ENCODE peak calls at places on chromosome 20, in six cellular contexts. K, F, R, V, B and G are unnamed samples.
A peak's percentile ranks its signal among the peaks of the same experiment; 100 is the strongest.

GRCh38 chr20:19396466-19397081 is 184.1 kb downstream of the SLC24A3 start:
- DNase-seq in R (no peak), B (no peak), V (no peak), F (no peak), K (no peak), G (no peak)

GRCh38 chr20:49615401-49616153 is 47.6 kb upstream of the PTGIS start:
- DNase-seq in B (no peak), V (no peak), F (peak; percentile 55), R (peak; percentile 47), K (no peak), G (no peak)

GRCh38 chr20:36301359-36302119 is 4.6 kb upstream of the DLGAP4 start:
- DNase-seq in F (no peak), K (no peak), R (no peak), B (no peak), V (no peak), G (no peak)

GRCh38 chr20:29410805-29411457 is 1846.5 kb upstream of the DEFB115 start:
- DNase-seq in K (peak; percentile 15), B (no peak), F (no peak), R (no peak), V (no peak), G (no peak)

GRCh38 chr20:62060631-62061541 is 4.8 kb downstream of the TAF4 start:
- DNase-seq in F (no peak), B (no peak), R (no peak), K (no peak), V (no peak), G (no peak)

GRCh38 chr20:4073852-4074741 is 58.7 kb upstream of the RNF24 start:
- DNase-seq in V (no peak), K (no peak), R (no peak), B (no peak), F (peak; percentile 31), G (no peak)

GRCh38 chr20:48827880-48828733 is at the start of gene PREX1:
- DNase-seq in R (peak; percentile 90), B (peak; percentile 91), F (peak; percentile 63), K (peak; percentile 99), V (no peak), G (peak; percentile 83)

GRCh38 chr20:2932497-2932896 is 59.2 kb downstream of the PTPRA start:
- DNase-seq in F (no peak), B (no peak), K (no peak), R (no peak), V (no peak), G (no peak)

GRCh38 chr20:35901678-35902544 is 52.4 kb downstream of the SCAND1 start:
- DNase-seq in V (peak; percentile 23), F (peak; percentile 91), K (no peak), R (peak; percentile 80), B (no peak), G (no peak)

GRCh38 chr20:41540459-41540858 is 77.7 kb downstream of the CHD6 start:
- DNase-seq in K (no peak), R (no peak), F (no peak), V (no peak), B (no peak), G (no peak)

GRCh38 chr20:49747707-49748524 is 34.2 kb upstream of the B4GALT5 start:
- DNase-seq in F (peak; percentile 78), B (no peak), V (no peak), K (peak; percentile 30), R (no peak), G (no peak)

GRCh38 chr20:35395728-35396127 is 16.0 kb downstream of the UQCC1 start:
- DNase-seq in B (no peak), V (no peak), K (peak; percentile 19), R (no peak), F (peak; percentile 85), G (no peak)

GRCh38 chr20:4375881-4376280 is 345.8 kb upstream of the PRND start:
- DNase-seq in F (peak; percentile 39), K (no peak), V (no peak), B (no peak), R (no peak), G (no peak)

GRCh38 chr20:3465301-3465700 is 5.5 kb upstream of the ATRN start:
- DNase-seq in B (no peak), R (no peak), V (no peak), K (no peak), F (no peak), G (no peak)

GRCh38 chr20:22807646-22808045 is 223.3 kb upstream of the FOXA2 start:
- DNase-seq in K (peak; percentile 8), V (peak; percentile 40), F (no peak), B (no peak), R (peak; percentile 51), G (no peak)

GRCh38 chr20:32681175-32682084 is 7.7 kb upstream of the C20orf203 start:
- DNase-seq in K (peak; percentile 54), R (peak; percentile 84), B (peak; percentile 78), V (no peak), F (no peak), G (peak; percentile 95)

GRCh38 chr20:54105653-54106052 is 35.3 kb upstream of the BCAS1 start:
- DNase-seq in F (peak; percentile 23), B (no peak), R (no peak), K (no peak), V (no peak), G (no peak)

GRCh38 chr20:25016471-25016870 is 23.9 kb upstream of the APMAP start:
- DNase-seq in K (no peak), R (no peak), B (no peak), F (no peak), V (no peak), G (no peak)

GRCh38 chr20:10637563-10637962 is 36.2 kb downstream of the JAG1 start:
- DNase-seq in V (no peak), F (no peak), K (no peak), R (no peak), B (peak; percentile 92), G (no peak)

GRCh38 chr20:32528291-32528891 is 56.7 kb downstream of the NOL4L start:
- DNase-seq in R (no peak), F (no peak), V (no peak), B (peak; percentile 54), K (peak; percentile 60), G (no peak)

GRCh38 chr20:29689411-29690225 is 1567.8 kb upstream of the DEFB115 start:
- DNase-seq in F (peak; percentile 42), V (no peak), R (peak; percentile 9), B (no peak), K (peak; percentile 82), G (no peak)

GRCh38 chr20:33687370-33687915 is 1.3 kb upstream of the E2F1 start:
- DNase-seq in B (no peak), R (no peak), F (peak; percentile 22), V (no peak), K (no peak), G (peak; percentile 5)
- TF ChIP-seq EZH2phosphoT487 in B (no peak), R (no peak), F (no peak), V (no peak), K (no peak), G (no peak)

GRCh38 chr20:38162878-38163875 is 1.9 kb downstream of the TGM2 start:
- DNase-seq in B (no peak), F (no peak), V (no peak), K (no peak), R (no peak), G (no peak)
- H3K9ac ChIP-seq in B (no peak overlapping the region), F (no peak overlapping the region), V (no peak overlapping the region), K (peak overlapping the region; percentile 70), R (peak overlapping the region; percentile 73), G (no peak overlapping the region)

GRCh38 chr20:63316502-63316921 is 23.5 kb downstream of the COL20A1 start:
- DNase-seq in B (no peak), V (no peak), R (no peak), F (peak; percentile 16), K (no peak), G (no peak)
- TF ChIP-seq EZH2phosphoT487 in B (no peak), V (no peak), R (no peak), F (no peak), K (no peak), G (no peak)

GRCh38 chr20:51886891-51887608 is 84.7 kb upstream of the SALL4 start:
- DNase-seq in F (no peak), K (no peak), V (no peak), B (no peak), R (no peak), G (no peak)

GRCh38 chr20:51886341-51886740 is 84.0 kb upstream of the SALL4 start:
- DNase-seq in B (no peak), R (no peak), F (no peak), V (no peak), K (no peak), G (no peak)

GRCh38 chr20:51888186-51888790 is 86.0 kb upstream of the SALL4 start:
- DNase-seq in R (no peak), B (peak; percentile 89), F (no peak), V (no peak), K (no peak), G (no peak)

GRCh38 chr20:51890003-51890402 is 87.7 kb upstream of the SALL4 start:
- DNase-seq in V (no peak), F (no peak), K (no peak), B (no peak), R (no peak), G (no peak)

DNA sequence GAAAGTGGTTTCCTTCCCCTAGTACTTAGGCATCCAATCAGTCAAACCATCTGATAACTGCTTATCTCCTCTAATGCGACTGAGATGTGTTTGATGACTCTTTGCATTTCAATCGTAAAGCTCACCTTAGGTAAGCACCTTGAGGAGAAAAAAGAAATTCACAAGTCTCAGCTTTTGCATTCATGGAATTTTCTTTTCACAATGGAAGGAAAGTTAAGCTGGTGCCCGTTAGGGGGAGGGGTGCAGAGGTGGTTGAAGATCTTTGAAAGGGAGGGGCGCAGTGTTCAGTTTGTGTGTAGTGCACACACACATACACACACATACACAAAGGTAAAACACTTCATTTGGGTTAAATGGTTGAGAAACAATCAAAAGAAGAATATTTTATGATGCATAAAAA is 87.1 kb upstream of the SALL4 start:
- DNase-seq in V (no peak), K (no peak), B (peak; percentile 48), R (no peak), F (no peak), G (no peak)
- H3K9ac ChIP-seq in V (no peak overlapping the region), K (no peak overlapping the region), B (no peak overlapping the region), R (no peak overlapping the region), F (no peak overlapping the region), G (no peak overlapping the region)

GRCh38 chr20:38270869-38271608 is 10.5 kb upstream of the KIAA1755 start:
- DNase-seq in B (no peak), F (peak; percentile 95), R (peak; percentile 94), V (peak; percentile 26), K (no peak), G (no peak)
- TF ChIP-seq EZH2phosphoT487 in B (no peak), F (no peak), R (no peak), V (no peak), K (no peak), G (no peak)

GRCh38 chr20:44643596-44644383 is 7.7 kb downstream of the ADA start:
- DNase-seq in K (no peak), V (no peak), F (peak; percentile 90), R (peak; percentile 80), B (peak; percentile 46), G (peak; percentile 20)

GRCh38 chr20:44644384-44645131 is 6.9 kb downstream of the ADA start:
- DNase-seq in V (no peak), K (no peak), R (no peak), B (no peak), F (no peak), G (peak; percentile 75)

GRCh38 chr20:44642203-44643153 is 9.0 kb downstream of the ADA start:
- DNase-seq in R (peak; percentile 50), V (no peak), K (peak; percentile 81), F (peak; percentile 87), B (peak; percentile 29), G (peak; percentile 63)

GRCh38 chr20:44641305-44641704 is 10.2 kb downstream of the ADA start:
- DNase-seq in K (no peak), V (no peak), F (no peak), B (no peak), R (no peak), G (no peak)

GRCh38 chr20:44643154-44643519 is 8.4 kb downstream of the ADA start:
- DNase-seq in R (no peak), F (no peak), B (no peak), V (no peak), K (no peak), G (no peak)
- H3K9ac ChIP-seq in R (peak overlapping the region; percentile 64), F (peak overlapping the region; percentile 71), B (no peak overlapping the region), V (no peak overlapping the region), K (peak overlapping the region; percentile 53), G (peak overlapping the region; percentile 68)